ENCODE peak calls at places on chromosome 4, in eight cellular contexts. B is hippocampal formation, T is nephron progenitor cell, F is A673, G is EL, E is neural progenitor cell, A is coronary artery, X is right cardiac atrium. Y is an unnamed sample.

GRCh38 chr4:112736718-112737135 is 99.8 kb downstream of the LARP7 start:
- DNase-seq in B (no peak), T (no peak), F (no peak), G (no peak), E (no peak), A (no peak), X (no peak), Y (no peak)

GRCh38 chr4:123412700-123413512 is 16.3 kb downstream of the SPRY1 start:
- DNase-seq in B (no peak), T (no peak), F (no peak), G (no peak), E (no peak), A (no peak), X (no peak), Y (no peak)

GRCh38 chr4:1200425-1201035 is 28.1 kb upstream of the SPON2 start:
- DNase-seq in B (no peak), T (no peak), F (peak; percentile 36), G (peak; percentile 92), E (no peak), A (peak; percentile 73), X (peak; percentile 85), Y (peak; percentile 42)

GRCh38 chr4:113052379-113052951 is 3.0 kb downstream of the ANK2 start:
- DNase-seq in B (no peak), T (no peak), F (no peak), G (peak; percentile 82), E (no peak), A (no peak), X (no peak), Y (peak; percentile 20)

GRCh38 chr4:8543623-8544022 is 36.6 kb upstream of the GPR78 start:
- DNase-seq in B (no peak), T (no peak), F (no peak), G (no peak), E (no peak), A (no peak), X (no peak), Y (no peak)

GRCh38 chr4:106971586-106971985 is 64.5 kb downstream of the DKK2 start:
- DNase-seq in B (no peak), T (no peak), F (peak; percentile 53), G (no peak), E (peak; percentile 47), A (no peak), X (no peak), Y (no peak)

GRCh38 chr4:90990298-90990697 is 863.1 kb downstream of the CCSER1 start:
- DNase-seq in B (no peak), T (no peak), F (no peak), G (no peak), E (no peak), A (no peak), X (no peak), Y (no peak)

GRCh38 chr4:129230836-129231235 is 134.9 kb downstream of the C4orf33 start:
- DNase-seq in B (no peak), T (no peak), F (no peak), G (no peak), E (no peak), A (no peak), X (no peak), Y (no peak)

GRCh38 chr4:82522472-82522871 is 39.3 kb downstream of the TMEM150C start:
- DNase-seq in B (no peak), T (no peak), F (no peak), G (no peak), E (no peak), A (no peak), X (no peak), Y (no peak)

GRCh38 chr4:32440391-32440790 is 1720.2 kb downstream of the PCDH7 start:
- DNase-seq in B (no peak), T (no peak), F (no peak), G (no peak), E (no peak), A (no peak), X (no peak), Y (no peak)

GRCh38 chr4:6693274-6694176 is at the start of gene S100P:
- DNase-seq in B (no peak), T (no peak), F (no peak), G (no peak), E (no peak), A (no peak), X (no peak), Y (no peak)

GRCh38 chr4:77172336-77172735 is 15.3 kb downstream of the CCNG2 start:
- DNase-seq in B (no peak), T (no peak), F (no peak), G (peak; percentile 93), E (no peak), A (no peak), X (no peak), Y (no peak)

GRCh38 chr4:72846280-72847111 is 223.0 kb downstream of the COX18 start:
- DNase-seq in B (no peak), T (peak; percentile 31), F (no peak), G (peak; percentile 60), E (peak; percentile 69), A (no peak), X (no peak), Y (no peak)

GRCh38 chr4:94488667-94489066 is 36.9 kb downstream of the PDLIM5 start:
- DNase-seq in B (no peak), T (no peak), F (no peak), G (peak; percentile 92), E (no peak), A (no peak), X (no peak), Y (no peak)

GRCh38 chr4:138851626-138852443 is 163.7 kb upstream of the NOCT start:
- DNase-seq in B (no peak), T (no peak), F (no peak), G (peak; percentile 4), E (peak; percentile 13), A (no peak), X (no peak), Y (peak; percentile 41)

GRCh38 chr4:139453041-139453370 is 915 bp upstream of the RAB33B start:
- DNase-seq in B (no peak), T (no peak), F (no peak), G (no peak), E (no peak), A (no peak), X (no peak), Y (peak; percentile 38)

GRCh38 chr4:153553820-153554173 is 87.6 kb downstream of the TMEM131L start:
- DNase-seq in B (no peak), T (no peak), F (no peak), G (no peak), E (no peak), A (no peak), X (no peak), Y (no peak)

GRCh38 chr4:54100607-54101189 is 735 bp downstream of the GSX2 start:
- DNase-seq in B (no peak), T (peak; percentile 35), F (no peak), G (peak; percentile 43), E (peak; percentile 40), A (no peak), X (peak; percentile 59), Y (no peak)

GRCh38 chr4:113455081-113455480 is 306.5 kb downstream of the CAMK2D start:
- DNase-seq in B (no peak), T (no peak), F (no peak), G (no peak), E (no peak), A (no peak), X (no peak), Y (no peak)

GRCh38 chr4:56828784-56829535 is 7.5 kb upstream of the SPINK2 start:
- DNase-seq in B (no peak), T (no peak), F (no peak), G (no peak), E (no peak), A (no peak), X (no peak), Y (no peak)

GRCh38 chr4:141501395-141501794 is 135.0 kb upstream of the IL15 start:
- DNase-seq in B (no peak), T (no peak), F (no peak), G (no peak), E (no peak), A (no peak), X (no peak), Y (no peak)

GRCh38 chr4:100311181-100311580 is 120.9 kb upstream of the DDIT4L start:
- DNase-seq in B (no peak), T (no peak), F (no peak), G (no peak), E (peak; percentile 7), A (no peak), X (no peak), Y (no peak)

Y was measured in DMS 273 treated with DMSO at 0.1 percent for 48 hours.